ENCODE peak calls at places on chromosomes 6 and 20, in five cellular contexts. W is GM12878, V is H1, K is HepG2, T is K562. M is an unnamed sample. For H3K9me3, the result is how much of the 10 kb centered on the place peaks cover.

GRCh38 chr20:51083447-51083846 is 60.5 kb upstream of the KCNG1 start:
- DNase-seq in W (no peak), V (no peak), K (no peak), T (no peak), M (no peak)

GRCh38 chr6:16901777-16902176 is 140.5 kb upstream of the ATXN1 start:
- DNase-seq in W (no peak), V (no peak), K (no peak), T (no peak), M (no peak)

GRCh38 chr6:12363651-12364381 is 73.7 kb downstream of the EDN1 start:
- DNase-seq in W (peak), V (no peak), K (peak), T (no peak), M (no peak)

GRCh38 chr6:109240370-109241084 is 141.7 kb downstream of the CD164 start:
- DNase-seq in W (no peak), V (no peak), K (no peak), T (no peak), M (no peak)

GRCh38 chr6:63527658-63528514 is 44.4 kb upstream of the LOC128125822 start:
- DNase-seq in W (no peak), V (no peak), K (peak), T (no peak), M (peak)

GRCh38 chr6:53244532-53244931 is 95.9 kb upstream of the GCM1 start:
- DNase-seq in W (no peak), V (no peak), K (no peak), T (no peak), M (no peak)

GRCh38 chr20:1832634-1833033 is 62.6 kb upstream of the SIRPA start:
- DNase-seq in W (no peak), V (no peak), K (no peak), T (no peak), M (no peak)

GRCh38 chr20:53750827-53751393 is 157.3 kb upstream of the ZNF217 start:
- DNase-seq in W (peak), V (no peak), K (no peak), T (no peak), M (no peak)

GRCh38 chr6:119090256-119090655 is 11.8 kb upstream of the FAM184A start:
- DNase-seq in W (no peak), V (no peak), K (no peak), T (no peak), M (no peak)

GRCh38 chr20:8128291-8129046 is 3.6 kb upstream of the PLCB1 start:
- DNase-seq in W (no peak), V (no peak), K (no peak), T (no peak), M (no peak)

GRCh38 chr20:8127553-8128255 is 4.4 kb upstream of the PLCB1 start:
- DNase-seq in W (peak), V (no peak), K (no peak), T (no peak), M (no peak)

GRCh38 chr20:8130840-8131526 is 1.1 kb upstream of the PLCB1 start:
- DNase-seq in W (no peak), V (no peak), K (no peak), T (no peak), M (no peak)

GRCh38 chr20:8131598-8132014 is 460 bp upstream of the PLCB1 start:
- DNase-seq in W (no peak), V (no peak), K (no peak), T (no peak), M (no peak)

GRCh38 chr20:8129211-8129986 is 2.7 kb upstream of the PLCB1 start:
- DNase-seq in W (no peak), V (no peak), K (peak), T (no peak), M (no peak)
- TF ChIP-seq YY1 in W (no peak), V (no peak), K (no peak), T (no peak), M (no peak)

GRCh38 chr6:39998126-39998525 is 63.9 kb upstream of the MOCS1 start:
- DNase-seq in W (no peak), V (no peak), K (no peak), T (no peak), M (no peak)
- H3K9me3 ChIP-seq in W (under half), V (half or more), K (half or more), T (under half), M (under half)

DNA sequence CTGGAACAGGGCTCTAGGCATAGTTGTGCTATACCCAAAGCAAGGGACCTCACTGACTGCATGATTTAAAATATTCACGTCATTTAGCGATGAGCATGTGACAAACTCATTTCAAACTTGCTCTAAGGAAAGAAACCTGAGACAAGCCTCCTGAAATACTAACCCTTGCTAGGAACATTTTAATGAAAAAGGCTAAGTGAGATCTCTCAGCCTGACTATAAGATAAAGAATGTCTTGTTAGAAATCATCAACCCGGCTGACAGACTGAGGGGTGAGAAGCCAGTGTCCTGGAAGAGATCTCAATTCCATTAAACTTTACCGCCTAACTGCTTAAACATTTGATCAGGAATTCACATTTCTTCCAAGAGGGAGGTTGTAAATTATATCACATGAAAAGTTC is 274.7 kb upstream of the EXOC2 start:
- DNase-seq in W (no peak), V (no peak), K (no peak), T (no peak), M (no peak)
- TF ChIP-seq CEBPB in W (no peak), V (no peak), K (no peak), T (no peak), M (no peak)

GRCh38 chr6:33144373-33144772 is 47.9 kb downstream of the COL11A2 start:
- DNase-seq in W (no peak), V (no peak), K (no peak), T (peak), M (no peak)
- TF ChIP-seq YY1 in W (no peak), V (no peak), K (no peak), T (no peak), M (no peak)

DNA sequence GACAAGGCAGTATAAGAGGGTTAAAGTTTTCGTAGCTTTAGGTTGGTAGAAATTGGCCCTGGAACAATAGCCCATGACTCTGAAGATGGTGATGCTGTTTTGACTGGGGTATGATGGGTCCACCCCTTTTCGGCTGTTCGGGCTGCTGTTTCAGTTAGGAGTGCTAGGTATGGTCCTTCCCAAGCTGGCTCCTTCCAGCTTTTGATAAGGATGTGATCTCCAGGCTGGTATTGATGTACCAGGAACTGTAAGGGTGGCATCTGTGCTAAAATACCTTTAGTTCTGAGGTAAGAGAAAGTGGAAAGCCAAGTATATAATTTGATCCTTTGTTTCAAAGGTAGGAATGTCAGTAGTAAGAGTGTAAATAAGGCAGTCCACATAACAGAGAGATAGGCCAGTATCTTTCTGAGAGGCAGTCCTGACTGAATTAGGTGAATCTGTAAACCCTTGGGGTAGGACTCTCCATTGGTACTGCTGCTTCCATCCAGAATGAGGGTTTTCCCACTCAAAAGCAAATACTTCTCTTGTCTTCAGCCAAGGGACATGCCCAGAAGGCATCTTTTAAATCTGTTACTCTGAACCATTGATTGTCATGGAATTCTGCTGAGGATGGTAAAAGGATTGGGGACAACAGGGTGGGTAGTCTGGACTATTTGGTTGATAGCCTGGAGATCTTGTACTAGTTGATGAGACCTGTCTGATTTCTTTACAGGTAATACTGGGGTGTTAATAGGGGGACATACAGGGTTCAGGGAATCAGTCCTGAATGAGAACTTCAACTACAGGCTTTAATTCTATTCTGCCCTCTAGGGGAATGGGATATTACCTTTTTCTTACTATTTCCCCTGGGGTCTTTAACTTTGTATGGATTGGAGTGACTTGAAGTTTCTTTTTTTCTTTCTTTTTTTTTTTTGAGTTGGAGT is 6.1 kb upstream of the ZNFX1 start:
- DNase-seq in W (no peak), V (no peak), K (peak), T (no peak), M (no peak)
- H3K9me3 ChIP-seq in W (under half), V (under half), K (under half), T (under half), M (under half)

GRCh38 chr6:144647971-144648651 is 363.0 kb downstream of the UTRN start:
- DNase-seq in W (no peak), V (no peak), K (peak), T (no peak), M (no peak)
- TF ChIP-seq CEBPB in W (no peak), V (no peak), K (peak), T (no peak), M (no peak)

DNA sequence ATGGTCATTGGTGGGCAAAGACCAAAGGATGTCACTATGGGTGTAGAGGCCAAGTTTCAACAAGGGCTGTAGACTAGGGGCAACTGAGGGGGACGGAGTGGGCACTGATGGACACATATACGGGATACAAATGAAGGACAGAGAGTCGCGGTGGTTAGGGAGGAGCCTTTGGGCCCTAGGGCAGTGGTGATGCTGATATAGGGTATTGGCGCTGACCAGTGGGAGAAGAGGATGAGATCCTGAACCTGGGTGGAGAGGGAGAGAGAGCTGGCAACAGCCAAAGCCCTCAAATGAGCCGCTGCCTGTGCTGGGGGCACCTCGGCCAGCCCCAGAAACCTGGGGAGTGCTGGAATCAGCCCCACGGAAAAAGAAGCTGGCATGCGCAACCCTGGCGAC is 1.6 kb downstream of the CDH22 start:
- DNase-seq in W (no peak), V (no peak), K (no peak), T (no peak), M (no peak)
- TF ChIP-seq YY1 in W (no peak), V (no peak), K (no peak), T (no peak), M (no peak)

GRCh38 chr20:63539441-63540370 is 2.5 kb upstream of the PTK6 start:
- DNase-seq in W (no peak), V (no peak), K (no peak), T (no peak), M (no peak)

GRCh38 chr20:63540417-63541186 is 3.4 kb upstream of the PTK6 start:
- DNase-seq in W (no peak), V (no peak), K (no peak), T (no peak), M (no peak)

GRCh38 chr20:63542031-63542559 is 4.9 kb upstream of the PTK6 start:
- DNase-seq in W (no peak), V (no peak), K (no peak), T (peak), M (no peak)

GRCh38 chr20:63542696-63543095 is 4.9 kb downstream of the SRMS start:
- DNase-seq in W (no peak), V (no peak), K (no peak), T (no peak), M (no peak)

DNA sequence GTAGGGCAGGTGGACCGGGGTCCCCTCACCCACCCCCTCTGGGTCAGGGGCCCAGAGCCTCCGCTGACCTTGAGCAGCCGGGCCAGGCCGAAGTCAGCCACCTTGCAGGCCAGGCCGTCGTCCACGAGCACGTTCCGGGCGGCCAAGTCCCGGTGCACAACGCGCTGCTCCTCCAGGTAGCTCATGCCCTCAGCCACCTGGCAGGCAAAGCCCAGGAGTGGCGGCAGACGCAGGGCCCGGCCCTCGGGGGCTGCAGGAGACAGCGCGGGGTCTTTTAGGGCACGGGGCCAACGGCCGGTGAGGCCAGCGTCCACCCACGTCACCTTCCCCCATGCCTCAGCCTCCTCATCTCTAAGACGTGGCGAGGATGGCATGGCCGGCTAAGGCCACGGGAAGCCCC is 4.2 kb upstream of the PTK6 start:
- DNase-seq in W (no peak), V (no peak), K (no peak), T (no peak), M (no peak)
- H3K9me3 ChIP-seq in W (under half), V (under half), K (under half), T (under half), M (under half)